ENCODE peak calls at places on chromosomes 5 and 9, in ten cellular contexts. X is NB4, E is GM13977, J is endothelial cell of umbilical vein, K is sigmoid colon, A is astrocyte of the cerebellum, S is mesothelial cell of epicardium, D is endothelial cell, P is IMR-90, R is foreskin fibroblast. Z is an unnamed sample.

GRCh38 chr9:107782381-107782780 is 292.8 kb upstream of the KLF4 start:
- DNase-seq in J (no peak), K (no peak), R (peak; percentile 91), P (peak; percentile 74), E (no peak), X (peak; percentile 28), A (no peak), D (no peak), S (no peak), Z (no peak)

GRCh38 chr9:125255781-125256391 is 5.7 kb upstream of the GAPVD1 start:
- DNase-seq in J (no peak), D (peak; percentile 42), P (no peak), K (no peak), S (no peak), A (no peak), X (peak; percentile 46), E (no peak), R (no peak), Z (peak; percentile 37)

GRCh38 chr5:79070002-79070567 is 518 bp downstream of the BHMT2 start:
- DNase-seq in A (no peak), K (peak; percentile 65), E (no peak), S (no peak), X (no peak), D (no peak), R (peak; percentile 70), P (peak; percentile 26), J (peak; percentile 11), Z (no peak)

GRCh38 chr5:134086943-134087305 is 27.6 kb upstream of the TCF7 start:
- DNase-seq in J (no peak), K (peak; percentile 13), E (no peak), R (no peak), D (no peak), X (no peak), S (no peak), P (no peak), A (no peak), Z (peak; percentile 93)

GRCh38 chr9:33161589-33162132 is 5.5 kb downstream of the B4GALT1 start:
- DNase-seq in X (no peak), S (no peak), A (no peak), J (no peak), D (no peak), P (no peak), K (no peak), R (no peak), E (no peak), Z (no peak)

GRCh38 chr9:112050544-112051475 is 124.3 kb downstream of the SUSD1 start:
- DNase-seq in A (peak; percentile 99), R (peak; percentile 89), J (peak; percentile 92), P (peak; percentile 97), E (no peak), D (no peak), K (peak; percentile 83), X (no peak), S (no peak), Z (no peak)

GRCh38 chr5:135318924-135319323 is 80.1 kb downstream of the MACROH2A1 start:
- DNase-seq in X (no peak), K (no peak), E (no peak), S (peak; percentile 8), J (no peak), A (no peak), R (no peak), P (no peak), D (no peak), Z (no peak)

GRCh38 chr9:134330590-134330989 is 4.3 kb downstream of the RXRA start:
- DNase-seq in E (no peak), K (no peak), D (no peak), S (no peak), P (no peak), X (no peak), A (no peak), J (no peak), R (no peak), Z (no peak)

GRCh38 chr5:122408592-122409219 is 96.7 kb downstream of the SNCAIP start:
- DNase-seq in S (no peak), A (peak; percentile 28), E (no peak), D (no peak), J (no peak), K (no peak), R (no peak), X (no peak), P (no peak), Z (no peak)

GRCh38 chr5:130168211-130168610 is 263.9 kb downstream of the CHSY3 start:
- DNase-seq in X (no peak), D (no peak), K (no peak), P (no peak), A (peak; percentile 12), J (no peak), E (no peak), R (peak; percentile 36), S (no peak), Z (no peak)

GRCh38 chr5:58191451-58191850 is 268.4 kb downstream of the PLK2 start:
- DNase-seq in X (no peak), E (no peak), K (no peak), P (no peak), D (no peak), S (no peak), A (no peak), R (no peak), J (no peak), Z (no peak)

GRCh38 chr5:132103380-132103951 is 29.9 kb downstream of the CSF2 start:
- DNase-seq in K (peak; percentile 88), E (peak; percentile 75), X (peak; percentile 72), D (no peak), R (peak; percentile 97), A (peak; percentile 82), S (no peak), P (peak; percentile 96), J (peak; percentile 95), Z (peak; percentile 86)

GRCh38 chr5:107814183-107814582 is 143.4 kb upstream of the EFNA5 start:
- DNase-seq in E (no peak), X (no peak), D (no peak), P (no peak), K (no peak), A (no peak), S (no peak), R (no peak), J (no peak), Z (no peak)

GRCh38 chr9:79236466-79236865 is 335.3 kb upstream of the TLE4 start:
- DNase-seq in R (peak; percentile 55), P (peak; percentile 15), E (no peak), J (no peak), X (no peak), K (no peak), S (no peak), A (no peak), D (no peak), Z (no peak)

GRCh38 chr9:5582835-5583195 is 46.1 kb upstream of the RIC1 start:
- DNase-seq in K (no peak), A (peak; percentile 39), D (no peak), J (no peak), R (peak; percentile 81), S (no peak), E (peak; percentile 28), P (peak; percentile 89), X (no peak), Z (peak; percentile 67)

GRCh38 chr5:98504488-98504887 is 269.0 kb upstream of the RGMB start:
- DNase-seq in R (no peak), J (no peak), E (no peak), K (no peak), P (no peak), S (no peak), A (no peak), D (no peak), X (no peak), Z (no peak)

GRCh38 chr9:33988219-33988890 is 60.3 kb downstream of the UBAP2 start:
- DNase-seq in J (no peak), S (no peak), P (peak; percentile 43), D (no peak), K (no peak), X (no peak), E (peak; percentile 77), A (no peak), R (no peak), Z (peak; percentile 60)

GRCh38 chr9:116461632-116462031 is 225.5 kb upstream of the TRIM32 start:
- DNase-seq in A (no peak), P (no peak), E (no peak), J (no peak), S (no peak), X (no peak), D (no peak), R (no peak), K (no peak), Z (no peak)

GRCh38 chr9:134366223-134367031 is 40.2 kb downstream of the RXRA start:
- DNase-seq in S (peak; percentile 60), A (peak; percentile 71), J (peak; percentile 77), P (peak; percentile 83), D (no peak), X (peak; percentile 50), E (no peak), R (peak; percentile 97), K (peak; percentile 98), Z (no peak)

GRCh38 chr5:92678576-92679105 is 902.4 kb downstream of the NR2F1-AS1 start:
- DNase-seq in E (no peak), R (peak; percentile 8), K (no peak), D (no peak), S (no peak), J (peak; percentile 3), A (no peak), X (no peak), P (no peak), Z (no peak)
- TF ChIP-seq CTCF in E (no peak), R (peak; percentile 6), K (no peak), D (no peak), S (no peak), J (no peak), A (peak; percentile 32), X (no peak), P (no peak), Z (no peak)

DNA sequence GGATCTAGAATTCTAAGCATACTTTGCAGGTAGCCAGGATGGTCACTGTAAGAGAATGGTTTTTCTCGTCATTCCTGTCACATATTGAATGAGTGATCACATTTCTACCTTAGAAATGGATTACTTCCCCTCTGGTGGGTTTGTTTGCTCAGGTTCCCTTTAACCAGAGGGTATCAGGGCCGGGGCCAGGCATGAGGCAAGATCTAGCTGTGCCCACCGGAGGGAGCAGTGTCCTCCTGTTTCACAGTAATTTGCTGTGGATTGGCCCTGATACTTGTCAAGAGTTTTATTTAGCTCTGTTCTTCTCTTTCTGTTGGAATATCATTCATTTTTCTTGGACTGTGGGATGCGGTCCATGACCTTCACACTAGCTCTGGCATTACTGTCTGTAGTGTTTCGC is 42.3 kb upstream of the ZBED3 start:
- DNase-seq in X (peak; percentile 44), S (no peak), D (peak; percentile 62), A (peak; percentile 19), R (peak; percentile 24), J (peak; percentile 17), K (no peak), P (peak; percentile 13), E (no peak), Z (peak; percentile 46)
- TF ChIP-seq CTCF in X (peak; percentile 45), S (peak; percentile 37), D (peak; percentile 55), A (peak; percentile 60), R (peak; percentile 66), J (peak; percentile 50), K (no peak), P (peak; percentile 40), E (peak; percentile 32), Z (peak; percentile 14)

GRCh38 chr5:20231040-20231439 is 243.0 kb upstream of the CDH18 start:
- DNase-seq in P (peak; percentile 0), K (no peak), J (no peak), X (no peak), R (peak; percentile 1), D (no peak), A (no peak), S (no peak), E (no peak), Z (no peak)
- TF ChIP-seq CTCF in P (peak; percentile 18), K (no peak), J (no peak), X (no peak), R (no peak), D (peak; percentile 52), A (peak; percentile 17), S (peak; percentile 37), E (no peak), Z (no peak)

GRCh38 chr5:321233-321725 is at the start of gene AHRR:
- DNase-seq in P (peak; percentile 53), S (no peak), J (peak; percentile 52), X (peak; percentile 83), E (peak; percentile 92), A (no peak), D (peak; percentile 83), K (no peak), R (peak; percentile 93), Z (peak; percentile 63)
- TF ChIP-seq CTCF in P (peak; percentile 62), S (peak; percentile 11), J (peak; percentile 41), X (peak; percentile 28), E (peak; percentile 65), A (peak; percentile 40), D (peak; percentile 17), K (no peak), R (peak; percentile 37), Z (peak; percentile 65)